ENCODE peak calls at places on chromosomes 7 and 10, in ten cellular contexts. One of them, this sample, is unnamed.

GRCh38 chr7:8284606-8285005 is 22.6 kb upstream of the ICA1 start:
- DNase-seq in mucosa of descending colon: peak
- DNase-seq in skeletal muscle cell: no peak
- DNase-seq in right lobe of liver: no peak
- DNase-seq in fibroblast of lung: no peak
- DNase-seq in suprapubic skin: no peak
- DNase-seq in transverse colon: peak
- DNase-seq in Peyer's patch: no peak
- DNase-seq in tibial artery: no peak
- DNase-seq in AG10803: no peak
- DNase-seq in this sample: no peak

GRCh38 chr7:99627513-99627912 is 10.8 kb downstream of the ZSCAN25 start:
- DNase-seq in tibial artery: no peak
- DNase-seq in fibroblast of lung: no peak
- DNase-seq in AG10803: no peak
- DNase-seq in skeletal muscle cell: no peak
- DNase-seq in transverse colon: no peak
- DNase-seq in Peyer's patch: no peak
- DNase-seq in suprapubic skin: no peak
- DNase-seq in mucosa of descending colon: no peak
- DNase-seq in right lobe of liver: no peak
- DNase-seq in this sample: no peak

GRCh38 chr7:4013793-4014192 is 668.3 kb upstream of the FOXK1 start:
- DNase-seq in suprapubic skin: no peak
- DNase-seq in skeletal muscle cell: no peak
- DNase-seq in fibroblast of lung: no peak
- DNase-seq in mucosa of descending colon: no peak
- DNase-seq in right lobe of liver: no peak
- DNase-seq in AG10803: no peak
- DNase-seq in transverse colon: no peak
- DNase-seq in tibial artery: no peak
- DNase-seq in Peyer's patch: no peak
- DNase-seq in this sample: no peak

GRCh38 chr7:67348171-67348570 is 351.5 kb downstream of the TYW1 start:
- DNase-seq in mucosa of descending colon: no peak
- DNase-seq in skeletal muscle cell: no peak
- DNase-seq in right lobe of liver: no peak
- DNase-seq in transverse colon: no peak
- DNase-seq in fibroblast of lung: no peak
- DNase-seq in suprapubic skin: peak
- DNase-seq in AG10803: no peak
- DNase-seq in tibial artery: no peak
- DNase-seq in Peyer's patch: no peak
- DNase-seq in this sample: no peak

GRCh38 chr7:139451638-139452037 is 31.8 kb downstream of the KLRG2 start:
- DNase-seq in mucosa of descending colon: no peak
- DNase-seq in tibial artery: no peak
- DNase-seq in Peyer's patch: no peak
- DNase-seq in fibroblast of lung: no peak
- DNase-seq in AG10803: no peak
- DNase-seq in transverse colon: no peak
- DNase-seq in right lobe of liver: no peak
- DNase-seq in skeletal muscle cell: no peak
- DNase-seq in suprapubic skin: no peak
- DNase-seq in this sample: peak

GRCh38 chr7:4692055-4692454 is 10.0 kb downstream of the FOXK1 start:
- DNase-seq in transverse colon: no peak
- DNase-seq in Peyer's patch: no peak
- DNase-seq in fibroblast of lung: peak
- DNase-seq in AG10803: peak
- DNase-seq in right lobe of liver: no peak
- DNase-seq in skeletal muscle cell: no peak
- DNase-seq in suprapubic skin: no peak
- DNase-seq in mucosa of descending colon: no peak
- DNase-seq in tibial artery: no peak
- DNase-seq in this sample: no peak

GRCh38 chr7:134844200-134844599 is 64.8 kb downstream of the CALD1 start:
- DNase-seq in Peyer's patch: no peak
- DNase-seq in AG10803: no peak
- DNase-seq in suprapubic skin: no peak
- DNase-seq in right lobe of liver: no peak
- DNase-seq in mucosa of descending colon: no peak
- DNase-seq in transverse colon: no peak
- DNase-seq in fibroblast of lung: no peak
- DNase-seq in tibial artery: no peak
- DNase-seq in skeletal muscle cell: no peak
- DNase-seq in this sample: no peak

GRCh38 chr7:36055207-36055606 is 97.8 kb upstream of the EEPD1 start:
- DNase-seq in mucosa of descending colon: no peak
- DNase-seq in fibroblast of lung: no peak
- DNase-seq in tibial artery: no peak
- DNase-seq in suprapubic skin: no peak
- DNase-seq in AG10803: no peak
- DNase-seq in skeletal muscle cell: no peak
- DNase-seq in right lobe of liver: no peak
- DNase-seq in Peyer's patch: no peak
- DNase-seq in transverse colon: no peak
- DNase-seq in this sample: no peak

GRCh38 chr7:130917669-130918128 is 183.7 kb upstream of the KLF14 start:
- DNase-seq in skeletal muscle cell: no peak
- DNase-seq in transverse colon: no peak
- DNase-seq in Peyer's patch: no peak
- DNase-seq in mucosa of descending colon: peak
- DNase-seq in suprapubic skin: no peak
- DNase-seq in tibial artery: no peak
- DNase-seq in fibroblast of lung: peak
- DNase-seq in right lobe of liver: no peak
- DNase-seq in AG10803: no peak
- DNase-seq in this sample: peak

GRCh38 chr10:62063795-62064472 is 162.4 kb downstream of the ARID5B start:
- DNase-seq in skeletal muscle cell: peak
- DNase-seq in AG10803: peak
- DNase-seq in transverse colon: no peak
- DNase-seq in mucosa of descending colon: no peak
- DNase-seq in suprapubic skin: no peak
- DNase-seq in fibroblast of lung: peak
- DNase-seq in Peyer's patch: no peak
- DNase-seq in right lobe of liver: no peak
- DNase-seq in tibial artery: peak
- DNase-seq in this sample: peak

GRCh38 chr10:124420254-124420653 is 1.5 kb upstream of the OAT start:
- DNase-seq in Peyer's patch: peak
- DNase-seq in fibroblast of lung: no peak
- DNase-seq in transverse colon: no peak
- DNase-seq in suprapubic skin: no peak
- DNase-seq in mucosa of descending colon: no peak
- DNase-seq in right lobe of liver: no peak
- DNase-seq in skeletal muscle cell: no peak
- DNase-seq in tibial artery: no peak
- DNase-seq in AG10803: no peak
- DNase-seq in this sample: no peak

GRCh38 chr7:157693521-157694388 is 357.0 kb downstream of the DNAJB6 start:
- DNase-seq in transverse colon: no peak
- DNase-seq in tibial artery: no peak
- DNase-seq in fibroblast of lung: no peak
- DNase-seq in AG10803: no peak
- DNase-seq in right lobe of liver: no peak
- DNase-seq in mucosa of descending colon: no peak
- DNase-seq in Peyer's patch: peak
- DNase-seq in suprapubic skin: peak
- DNase-seq in skeletal muscle cell: no peak
- DNase-seq in this sample: no peak

GRCh38 chr7:69283421-69283820 is 314.9 kb upstream of the AUTS2 start:
- DNase-seq in fibroblast of lung: no peak
- DNase-seq in mucosa of descending colon: no peak
- DNase-seq in tibial artery: peak
- DNase-seq in Peyer's patch: no peak
- DNase-seq in transverse colon: no peak
- DNase-seq in right lobe of liver: no peak
- DNase-seq in suprapubic skin: peak
- DNase-seq in AG10803: peak
- DNase-seq in skeletal muscle cell: no peak
- DNase-seq in this sample: peak

GRCh38 chr7:24786306-24786705 is 29.0 kb upstream of the GSDME start:
- DNase-seq in AG10803: peak
- DNase-seq in mucosa of descending colon: no peak
- DNase-seq in transverse colon: no peak
- DNase-seq in suprapubic skin: no peak
- DNase-seq in skeletal muscle cell: no peak
- DNase-seq in tibial artery: no peak
- DNase-seq in Peyer's patch: no peak
- DNase-seq in right lobe of liver: no peak
- DNase-seq in fibroblast of lung: no peak
- DNase-seq in this sample: no peak

GRCh38 chr7:138900040-138900828 is 81.0 kb downstream of the KIAA1549 start:
- DNase-seq in tibial artery: no peak
- DNase-seq in right lobe of liver: no peak
- DNase-seq in AG10803: no peak
- DNase-seq in fibroblast of lung: peak
- DNase-seq in Peyer's patch: no peak
- DNase-seq in skeletal muscle cell: peak
- DNase-seq in transverse colon: no peak
- DNase-seq in mucosa of descending colon: no peak
- DNase-seq in suprapubic skin: no peak
- DNase-seq in this sample: peak

GRCh38 chr7:135943266-135943889 is 33.8 kb downstream of the MTPN start:
- DNase-seq in Peyer's patch: no peak
- DNase-seq in tibial artery: no peak
- DNase-seq in suprapubic skin: no peak
- DNase-seq in AG10803: no peak
- DNase-seq in fibroblast of lung: no peak
- DNase-seq in right lobe of liver: no peak
- DNase-seq in transverse colon: no peak
- DNase-seq in skeletal muscle cell: no peak
- DNase-seq in mucosa of descending colon: no peak
- DNase-seq in this sample: peak

GRCh38 chr10:2873769-2874168 is 193.6 kb upstream of the PFKP start:
- DNase-seq in Peyer's patch: no peak
- DNase-seq in transverse colon: no peak
- DNase-seq in right lobe of liver: no peak
- DNase-seq in AG10803: no peak
- DNase-seq in suprapubic skin: no peak
- DNase-seq in mucosa of descending colon: no peak
- DNase-seq in tibial artery: no peak
- DNase-seq in skeletal muscle cell: no peak
- DNase-seq in fibroblast of lung: no peak
- DNase-seq in this sample: no peak

GRCh38 chr7:149869867-149870266 is 3.9 kb upstream of the ATP6V0E2 start:
- DNase-seq in mucosa of descending colon: peak
- DNase-seq in fibroblast of lung: no peak
- DNase-seq in right lobe of liver: no peak
- DNase-seq in tibial artery: no peak
- DNase-seq in AG10803: no peak
- DNase-seq in skeletal muscle cell: no peak
- DNase-seq in Peyer's patch: peak
- DNase-seq in transverse colon: no peak
- DNase-seq in suprapubic skin: no peak
- DNase-seq in this sample: no peak

GRCh38 chr7:40879941-40880558 is 745.2 kb downstream of the SUGCT start:
- DNase-seq in mucosa of descending colon: no peak
- DNase-seq in Peyer's patch: no peak
- DNase-seq in right lobe of liver: no peak
- DNase-seq in AG10803: peak
- DNase-seq in fibroblast of lung: peak
- DNase-seq in skeletal muscle cell: peak
- DNase-seq in transverse colon: no peak
- DNase-seq in suprapubic skin: no peak
- DNase-seq in tibial artery: no peak
- DNase-seq in this sample: peak

DNA sequence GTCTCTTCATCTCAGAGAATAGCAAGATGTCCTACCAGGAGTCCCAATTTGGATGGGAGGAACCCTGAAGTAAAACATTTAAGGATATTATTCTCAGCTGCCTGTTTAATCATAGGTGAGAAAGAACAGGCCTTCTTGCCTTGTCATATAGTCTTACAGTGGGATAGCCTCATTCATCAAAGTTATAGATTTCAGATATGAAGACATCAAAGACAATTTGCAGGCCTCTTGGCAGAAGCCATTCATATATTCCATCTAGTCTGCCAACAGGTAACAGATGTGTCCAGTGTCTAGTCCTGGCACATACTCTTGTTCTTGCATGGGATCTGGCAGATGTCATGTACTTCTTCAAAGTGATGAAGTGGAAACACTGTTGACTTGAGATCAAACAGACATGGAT is 601.3 kb upstream of the GHITM start:
- DNase-seq in AG10803: no peak
- DNase-seq in suprapubic skin: no peak
- DNase-seq in skeletal muscle cell: no peak
- DNase-seq in Peyer's patch: no peak
- DNase-seq in transverse colon: no peak
- DNase-seq in mucosa of descending colon: no peak
- DNase-seq in right lobe of liver: no peak
- DNase-seq in tibial artery: no peak
- DNase-seq in fibroblast of lung: no peak
- DNase-seq in this sample: no peak
- H3K4me3 ChIP-seq in AG10803: no peak
- H3K4me3 ChIP-seq in suprapubic skin: no peak
- H3K4me3 ChIP-seq in skeletal muscle cell: no peak
- H3K4me3 ChIP-seq in Peyer's patch: no peak
- H3K4me3 ChIP-seq in transverse colon: no peak
- H3K4me3 ChIP-seq in mucosa of descending colon: no peak
- H3K4me3 ChIP-seq in right lobe of liver: no peak
- H3K4me3 ChIP-seq in tibial artery: no peak
- H3K4me3 ChIP-seq in fibroblast of lung: no peak
- H3K4me3 ChIP-seq in this sample: no peak

GRCh38 chr10:89738551-89739209 is 37.3 kb downstream of the KIF20B start:
- DNase-seq in tibial artery: no peak
- DNase-seq in right lobe of liver: no peak
- DNase-seq in suprapubic skin: no peak
- DNase-seq in transverse colon: no peak
- DNase-seq in fibroblast of lung: no peak
- DNase-seq in AG10803: peak
- DNase-seq in skeletal muscle cell: no peak
- DNase-seq in mucosa of descending colon: no peak
- DNase-seq in Peyer's patch: no peak
- DNase-seq in this sample: no peak
- H3K4me3 ChIP-seq in tibial artery: no peak
- H3K4me3 ChIP-seq in right lobe of liver: no peak
- H3K4me3 ChIP-seq in suprapubic skin: no peak
- H3K4me3 ChIP-seq in transverse colon: no peak
- H3K4me3 ChIP-seq in fibroblast of lung: no peak
- H3K4me3 ChIP-seq in AG10803: no peak
- H3K4me3 ChIP-seq in skeletal muscle cell: no peak
- H3K4me3 ChIP-seq in mucosa of descending colon: no peak
- H3K4me3 ChIP-seq in Peyer's patch: peak
- H3K4me3 ChIP-seq in this sample: no peak

GRCh38 chr10:60139290-60139689 is 232.9 kb upstream of the CCDC6 start:
- DNase-seq in AG10803: no peak
- DNase-seq in tibial artery: no peak
- DNase-seq in suprapubic skin: no peak
- DNase-seq in Peyer's patch: no peak
- DNase-seq in right lobe of liver: no peak
- DNase-seq in transverse colon: no peak
- DNase-seq in fibroblast of lung: no peak
- DNase-seq in mucosa of descending colon: no peak
- DNase-seq in skeletal muscle cell: no peak
- DNase-seq in this sample: no peak
- H3K4me3 ChIP-seq in AG10803: no peak
- H3K4me3 ChIP-seq in tibial artery: no peak
- H3K4me3 ChIP-seq in suprapubic skin: peak
- H3K4me3 ChIP-seq in Peyer's patch: peak
- H3K4me3 ChIP-seq in right lobe of liver: peak
- H3K4me3 ChIP-seq in transverse colon: peak
- H3K4me3 ChIP-seq in fibroblast of lung: no peak
- H3K4me3 ChIP-seq in mucosa of descending colon: no peak
- H3K4me3 ChIP-seq in skeletal muscle cell: no peak
- H3K4me3 ChIP-seq in this sample: no peak

GRCh38 chr7:158702196-158702595 is 2.4 kb downstream of the NCAPG2 start:
- DNase-seq in mucosa of descending colon: no peak
- DNase-seq in tibial artery: no peak
- DNase-seq in suprapubic skin: no peak
- DNase-seq in right lobe of liver: no peak
- DNase-seq in AG10803: no peak
- DNase-seq in transverse colon: no peak
- DNase-seq in skeletal muscle cell: no peak
- DNase-seq in fibroblast of lung: no peak
- DNase-seq in Peyer's patch: no peak
- DNase-seq in this sample: no peak
- H3K4me3 ChIP-seq in mucosa of descending colon: no peak
- H3K4me3 ChIP-seq in tibial artery: no peak
- H3K4me3 ChIP-seq in suprapubic skin: no peak
- H3K4me3 ChIP-seq in right lobe of liver: no peak
- H3K4me3 ChIP-seq in AG10803: no peak
- H3K4me3 ChIP-seq in transverse colon: no peak
- H3K4me3 ChIP-seq in skeletal muscle cell: no peak
- H3K4me3 ChIP-seq in fibroblast of lung: no peak
- H3K4me3 ChIP-seq in Peyer's patch: no peak
- H3K4me3 ChIP-seq in this sample: no peak